ENCODE peak calls at places on chromosomes 12 and 14, in seven cellular contexts. C is transverse colon, T is HepG2, I is suprapubic skin, M is K562, W is GM12891, P is spleen. Z is an unnamed sample.

GRCh38 chr14:93481758-93482157 is 51.0 kb downstream of the UNC79 start:
- DNase-seq in P (no peak), T (no peak), I (no peak), W (no peak), M (no peak), C (no peak), Z (no peak)

GRCh38 chr14:56268039-56268438 is 149.8 kb downstream of the PELI2 start:
- DNase-seq in C (no peak), W (no peak), T (no peak), M (no peak), I (no peak), P (no peak), Z (no peak)

GRCh38 chr12:74889563-74890236 is 319.9 kb downstream of the KCNC2 start:
- DNase-seq in W (no peak), T (no peak), P (no peak), I (no peak), M (no peak), C (no peak), Z (no peak)

GRCh38 chr12:121611306-121611705 is 15.0 kb upstream of the ORAI1 start:
- DNase-seq in T (no peak), I (no peak), W (no peak), M (no peak), C (peak), P (no peak), Z (no peak)

GRCh38 chr12:43277630-43278267 is 274.3 kb downstream of the ADAMTS20 start:
- DNase-seq in P (no peak), T (no peak), I (no peak), W (no peak), M (no peak), C (no peak), Z (no peak)

GRCh38 chr12:75481774-75482173 is 1.2 kb downstream of the GLIPR1 start:
- DNase-seq in P (no peak), I (no peak), T (no peak), M (no peak), W (no peak), C (peak), Z (no peak)

GRCh38 chr14:101543814-101544213 is 17.5 kb upstream of the DIO3 start:
- DNase-seq in P (no peak), W (no peak), I (no peak), T (no peak), C (no peak), M (no peak), Z (no peak)

GRCh38 chr14:25358330-25358729 is 308.4 kb upstream of the STXBP6 start:
- DNase-seq in C (peak), T (no peak), I (no peak), W (no peak), M (no peak), P (no peak), Z (no peak)

GRCh38 chr14:70425349-70425748 is 8.5 kb upstream of the SYNJ2BP start:
- DNase-seq in C (no peak), I (no peak), T (no peak), M (no peak), P (no peak), W (no peak), Z (no peak)

GRCh38 chr14:22569106-22569748 is 19.8 kb downstream of the DAD1 start:
- DNase-seq in T (no peak), P (no peak), C (no peak), I (no peak), W (no peak), M (no peak), Z (no peak)

GRCh38 chr14:90733139-90733808 is 83.0 kb downstream of the TTC7B start:
- DNase-seq in P (no peak), W (no peak), M (no peak), T (no peak), I (no peak), C (no peak), Z (no peak)

GRCh38 chr12:64840949-64841717 is 16.7 kb downstream of the TBC1D30 start:
- DNase-seq in W (no peak), P (no peak), T (no peak), I (no peak), M (no peak), C (peak), Z (no peak)

GRCh38 chr12:56935157-56935556 is 949 bp upstream of the SDR9C7 start:
- DNase-seq in M (no peak), W (no peak), T (no peak), C (no peak), P (no peak), I (no peak), Z (no peak)

GRCh38 chr14:54627718-54628345 is 60.9 kb downstream of the SAMD4A start:
- DNase-seq in M (no peak), P (peak), C (no peak), W (peak), I (no peak), T (no peak), Z (no peak)

GRCh38 chr12:70646850-70647249 is 9.6 kb upstream of the PTPRB start:
- DNase-seq in I (no peak), W (no peak), T (no peak), P (no peak), C (no peak), M (no peak), Z (no peak)

GRCh38 chr12:94426049-94426448 is 33.6 kb downstream of the CEP83 start:
- DNase-seq in I (no peak), W (no peak), M (no peak), T (no peak), C (no peak), P (no peak), Z (no peak)

GRCh38 chr12:67434653-67435375 is 165.7 kb downstream of the CAND1 start:
- DNase-seq in W (no peak), T (peak), P (no peak), M (no peak), I (no peak), C (no peak), Z (no peak)

GRCh38 chr12:3686463-3686862 is 66.4 kb downstream of the CRACR2A start:
- DNase-seq in M (no peak), C (no peak), P (no peak), I (no peak), W (no peak), T (no peak), Z (no peak)

GRCh38 chr12:95623554-95624170 is 72.4 kb upstream of the USP44 start:
- DNase-seq in M (peak), W (peak), T (peak), P (peak), C (peak), I (no peak), Z (no peak)

GRCh38 chr14:89060191-89060590 is 235.7 kb downstream of the TTC8 start:
- DNase-seq in W (no peak), M (no peak), C (no peak), P (no peak), T (no peak), I (no peak), Z (no peak)

GRCh38 chr14:49405291-49405690 is 180.9 kb downstream of the RPS29 start:
- DNase-seq in P (no peak), T (no peak), C (no peak), M (no peak), I (no peak), W (no peak), Z (no peak)

GRCh38 chr12:22624573-22624907 is 431 bp upstream of the ETNK1 start:
- DNase-seq in T (no peak), W (no peak), I (no peak), C (no peak), M (no peak), P (no peak), Z (no peak)

GRCh38 chr14:81772391-81772790 is 238.7 kb upstream of the SEL1L start:
- DNase-seq in M (no peak), C (no peak), W (no peak), T (no peak), P (no peak), I (no peak), Z (no peak)

GRCh38 chr12:41604830-41605229 is 416.7 kb downstream of the PDZRN4 start:
- DNase-seq in T (no peak), I (no peak), M (no peak), W (no peak), P (no peak), C (no peak), Z (no peak)

GRCh38 chr12:67957383-67957782 is 31.9 kb upstream of the IFNG-AS1 start:
- DNase-seq in P (no peak), W (no peak), I (no peak), M (no peak), C (no peak), T (no peak), Z (no peak)

DNA sequence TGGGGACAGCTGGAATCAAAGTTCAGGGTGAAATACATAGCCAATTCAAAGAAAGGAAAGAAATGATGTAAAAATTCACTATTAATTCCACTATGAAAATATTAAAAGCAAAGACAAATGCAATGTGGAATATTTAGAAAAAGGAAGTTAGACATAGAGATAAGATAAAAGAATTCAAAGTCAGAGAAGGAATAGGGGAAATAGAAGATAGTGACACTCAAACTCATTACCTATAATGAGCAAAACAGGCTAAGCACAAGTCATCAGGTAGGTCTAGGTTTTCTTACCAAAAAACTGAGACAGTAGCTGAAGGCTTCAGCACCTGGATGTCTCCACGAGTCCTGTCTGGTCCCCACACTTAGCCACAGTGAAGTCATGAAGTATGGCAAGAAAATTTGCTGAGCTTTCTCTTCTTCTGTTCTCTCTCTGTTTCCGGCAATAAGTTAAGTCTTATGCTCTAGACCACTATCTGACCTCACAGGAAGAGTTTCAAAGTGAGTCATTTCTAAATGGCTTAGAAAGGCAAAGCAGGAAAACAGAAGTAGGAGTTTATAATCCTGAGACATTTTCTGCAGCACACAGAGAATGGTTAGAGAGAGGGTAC is at the start of gene C3AR1:
- DNase-seq in W (peak), P (no peak), M (peak), C (peak), I (no peak), T (no peak), Z (no peak)
- TF ChIP-seq POLR2AphosphoS5 in W (no peak), P (no peak), M (peak), C (peak), I (no peak), T (no peak), Z (no peak)

GRCh38 chr12:14272954-14273910 is 92.2 kb upstream of the ATF7IP start:
- DNase-seq in W (no peak), M (no peak), I (no peak), P (no peak), T (no peak), C (no peak), Z (no peak)

GRCh38 chr12:14275111-14275510 is 90.4 kb upstream of the ATF7IP start:
- DNase-seq in T (no peak), I (no peak), M (no peak), W (no peak), P (no peak), C (no peak), Z (no peak)

GRCh38 chr12:14275886-14276285 is 89.6 kb upstream of the ATF7IP start:
- DNase-seq in P (no peak), W (no peak), M (peak), C (no peak), T (no peak), I (no peak), Z (no peak)

GRCh38 chr12:14270392-14270791 is 95.1 kb upstream of the ATF7IP start:
- DNase-seq in I (no peak), W (no peak), P (no peak), M (no peak), C (no peak), T (no peak), Z (no peak)

GRCh38 chr12:14273911-14274306 is 91.6 kb upstream of the ATF7IP start:
- DNase-seq in W (no peak), T (no peak), M (no peak), I (no peak), P (no peak), C (no peak), Z (no peak)
- TF ChIP-seq POLR2AphosphoS5 in W (no peak), T (no peak), M (no peak), I (no peak), P (no peak), C (no peak), Z (no peak)

DNA sequence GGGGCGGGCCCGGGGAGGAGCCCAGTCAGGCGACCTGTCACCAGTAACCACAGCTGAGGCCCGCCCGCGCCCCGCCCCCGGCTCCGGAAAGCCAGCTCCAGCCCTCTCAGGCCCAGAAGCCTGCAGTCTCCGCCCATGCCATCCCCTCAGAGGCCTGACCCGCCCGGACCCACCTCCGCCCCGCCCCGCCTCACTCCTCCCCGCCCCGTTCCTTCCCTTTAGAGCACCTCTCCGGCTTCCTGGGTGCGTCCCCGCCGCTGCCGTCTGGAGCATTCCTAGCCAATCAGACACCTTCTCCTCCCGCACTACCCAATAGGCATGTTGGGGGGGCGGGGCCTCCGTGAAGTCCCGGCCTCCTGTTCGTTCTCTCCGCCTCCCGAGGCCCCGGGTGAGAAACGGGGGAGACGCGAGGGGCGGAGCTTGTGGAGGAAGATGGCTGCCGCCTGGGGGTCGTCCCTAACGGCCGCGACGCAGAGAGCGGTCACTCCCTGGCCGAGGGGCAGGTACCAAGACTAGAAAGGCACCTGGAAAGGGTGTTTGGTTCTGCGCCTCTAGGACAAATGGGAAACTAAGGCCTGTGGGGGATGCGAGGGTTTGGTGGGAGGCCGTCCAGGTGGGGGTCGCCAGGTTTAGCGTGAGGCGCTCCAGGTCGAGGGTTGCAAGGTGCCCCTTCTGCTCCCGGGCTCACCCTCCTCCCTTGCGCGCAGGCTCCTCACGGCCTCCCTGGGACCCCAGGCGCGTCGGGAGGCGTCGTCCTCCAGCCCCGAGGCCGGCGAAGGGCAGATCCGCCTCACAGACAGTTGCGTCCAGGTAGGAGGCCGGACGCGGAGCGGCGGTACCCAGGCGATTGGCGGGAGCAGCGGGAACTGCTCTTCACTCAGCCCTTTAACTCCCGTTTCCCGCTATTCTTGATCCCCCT is at the start of gene ISCA2:
- DNase-seq in W (peak), P (peak), M (peak), C (peak), T (peak), I (peak), Z (peak)
- TF ChIP-seq POLR2AphosphoS5 in W (peak), P (peak), M (peak), C (peak), T (peak), I (no peak), Z (peak)

GRCh38 chr12:109619002-109619604 is 45.5 kb downstream of the MVK start:
- DNase-seq in M (no peak), W (no peak), C (no peak), I (no peak), T (no peak), P (no peak), Z (no peak)
- TF ChIP-seq POLR2AphosphoS5 in M (no peak), W (no peak), C (no peak), I (no peak), T (no peak), P (no peak), Z (no peak)

GRCh38 chr12:47882796-47883546 is 21.8 kb downstream of the VDR start:
- DNase-seq in I (no peak), M (no peak), C (peak), W (peak), T (no peak), P (no peak), Z (peak)
- TF ChIP-seq POLR2AphosphoS5 in I (no peak), M (no peak), C (no peak), W (peak), T (no peak), P (peak), Z (no peak)

GRCh38 chr14:43640718-43641267 is 866.3 kb downstream of the FSCB start:
- DNase-seq in T (no peak), M (no peak), C (no peak), W (no peak), I (no peak), P (no peak), Z (no peak)
- TF ChIP-seq POLR2AphosphoS5 in T (no peak), M (no peak), C (no peak), W (no peak), I (no peak), P (no peak), Z (no peak)

DNA sequence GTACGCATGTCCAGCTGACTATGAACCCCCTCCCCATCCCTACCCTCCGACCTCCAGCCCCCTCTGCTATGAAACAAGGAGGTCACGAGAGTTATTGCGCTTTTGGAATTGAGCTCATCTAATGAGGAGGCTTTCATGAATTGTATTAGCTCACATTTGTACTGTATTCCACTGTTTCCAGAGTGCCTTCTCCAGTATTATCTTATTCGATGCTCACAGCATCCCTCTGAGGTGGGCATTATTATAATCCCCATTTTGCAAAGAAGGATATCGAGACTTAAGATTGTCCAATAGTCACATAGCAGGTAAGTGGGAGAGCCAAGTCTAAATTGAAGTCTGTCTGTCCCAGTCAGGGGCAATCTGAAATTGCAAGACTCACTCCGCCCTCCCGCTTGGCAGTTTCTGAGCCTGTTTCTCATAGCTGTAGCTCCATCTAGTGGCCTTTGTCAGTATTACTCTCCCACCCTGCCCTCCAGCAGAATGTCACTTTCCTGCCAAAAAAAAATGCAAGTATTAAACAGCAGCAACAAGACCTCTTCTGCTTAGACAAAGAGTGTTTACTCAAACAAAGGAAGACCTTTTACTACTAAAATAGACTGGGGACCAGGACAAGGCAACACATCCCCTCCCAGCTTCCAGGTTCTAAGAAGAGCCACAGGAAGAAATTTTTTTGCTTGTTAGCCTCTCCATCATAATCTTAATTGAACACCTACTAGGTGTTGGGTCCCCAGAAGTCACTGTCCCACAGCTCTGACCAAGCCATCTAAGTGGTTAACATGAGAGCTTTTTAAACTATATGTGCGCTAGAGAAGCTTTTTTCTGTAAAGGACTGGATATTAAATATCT is 48.6 kb upstream of the TMEM233 start:
- DNase-seq in W (peak), C (peak), P (no peak), I (no peak), M (peak), T (peak), Z (peak)
- TF ChIP-seq POLR2AphosphoS5 in W (no peak), C (no peak), P (no peak), I (no peak), M (no peak), T (no peak), Z (no peak)

GRCh38 chr12:120116792-120117651 is 469 bp upstream of the RAB35 start:
- DNase-seq in M (peak), P (peak), C (peak), T (peak), I (peak), W (peak), Z (peak)
- TF ChIP-seq POLR2AphosphoS5 in M (peak), P (peak), C (peak), T (peak), I (peak), W (peak), Z (peak)

GRCh38 chr12:132716356-132716755 is 5.7 kb downstream of the PGAM5 start:
- DNase-seq in P (no peak), I (no peak), C (no peak), M (no peak), T (no peak), W (no peak), Z (no peak)

GRCh38 chr12:132717011-132717410 is 6.4 kb downstream of the PGAM5 start:
- DNase-seq in I (no peak), P (no peak), C (no peak), M (no peak), T (no peak), W (no peak), Z (no peak)

GRCh38 chr12:132718644-132719043 is 8.0 kb downstream of the PGAM5 start:
- DNase-seq in M (no peak), P (no peak), W (no peak), C (no peak), I (no peak), T (no peak), Z (no peak)

GRCh38 chr12:132719141-132719953 is 8.7 kb downstream of the PGAM5 start:
- DNase-seq in W (no peak), M (no peak), T (no peak), I (no peak), P (no peak), C (no peak), Z (no peak)

DNA sequence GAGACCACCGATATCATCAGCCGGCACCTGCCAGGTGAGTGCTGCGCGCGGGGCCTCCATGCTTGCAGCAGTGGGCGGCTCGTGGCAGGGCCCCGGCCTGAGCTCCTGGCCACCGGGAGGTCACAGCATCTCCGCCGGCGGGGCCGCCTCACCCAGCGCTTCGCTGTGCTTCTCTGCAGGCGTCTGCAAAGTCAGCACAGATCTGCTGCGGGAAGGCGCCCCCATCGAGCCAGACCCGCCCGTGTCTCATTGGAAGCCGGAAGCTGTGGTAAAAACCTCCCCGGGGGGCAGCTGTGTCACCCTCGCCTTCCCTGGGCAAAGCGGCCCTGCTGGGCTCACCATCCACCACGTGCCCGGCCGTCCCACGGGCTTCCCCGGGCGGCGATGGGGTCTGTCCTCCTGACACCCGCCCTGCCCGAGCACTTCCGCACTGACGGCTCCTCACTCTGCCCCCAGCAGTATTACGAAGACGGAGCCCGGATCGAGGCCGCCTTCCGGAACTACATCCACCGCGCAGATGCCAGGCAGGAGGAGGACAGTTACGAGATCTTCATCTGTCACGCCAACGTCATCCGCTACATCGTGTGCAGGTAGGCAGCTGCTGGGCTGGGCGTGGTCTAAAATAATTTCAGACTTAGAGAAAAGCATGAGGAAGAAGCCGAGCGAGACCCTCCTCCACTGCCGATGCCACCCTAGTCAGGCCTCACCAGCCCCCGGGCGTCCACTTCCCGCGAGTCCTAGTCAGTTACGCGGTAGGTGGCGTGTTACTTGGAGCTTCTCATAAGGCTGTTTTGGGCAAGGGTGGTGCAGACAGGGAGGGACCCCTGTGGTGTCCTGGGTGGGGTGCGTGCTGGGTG is 7.1 kb downstream of the PGAM5 start:
- DNase-seq in C (no peak), I (no peak), M (no peak), T (no peak), W (no peak), P (no peak), Z (no peak)
- TF ChIP-seq POLR2AphosphoS5 in C (no peak), I (no peak), M (no peak), T (no peak), W (no peak), P (peak), Z (no peak)

Z was measured in sigmoid colon.